ENCODE peak calls at places on chromosomes 4 and X, in eight cellular contexts. Q, H, A, O, R, I, M and J are unnamed samples.

GRCh38 chr4:38162240-38162784 is 202.1 kb downstream of the PTTG2 start:
- DNase-seq in H (no peak), R (no peak), Q (peak), M (peak), I (no peak), A (no peak), O (peak), J (no peak)

GRCh38 chrX:84735025-84735424 is 232.8 kb upstream of the HDX start:
- DNase-seq in Q (no peak), A (no peak), H (no peak), R (no peak), M (no peak), I (no peak), O (no peak), J (no peak)

GRCh38 chr4:72525938-72526337 is 43.1 kb downstream of the ADAMTS3 start:
- DNase-seq in M (no peak), Q (peak), R (peak), O (no peak), I (no peak), H (peak), A (no peak), J (no peak)

GRCh38 chr4:140158234-140159030 is 4.4 kb upstream of the MAML3 start:
- DNase-seq in A (no peak), O (no peak), H (no peak), I (no peak), Q (no peak), R (no peak), M (peak), J (no peak)

GRCh38 chr4:33160126-33160525 is 2440.0 kb downstream of the PCDH7 start:
- DNase-seq in M (peak), Q (no peak), A (no peak), R (no peak), O (no peak), I (peak), H (no peak), J (no peak)

GRCh38 chr4:100117749-100118148 is 72.5 kb downstream of the DDIT4L start:
- DNase-seq in A (no peak), O (no peak), Q (no peak), M (no peak), H (no peak), I (no peak), R (no peak), J (no peak)

GRCh38 chr4:56655627-56656345 is 25.3 kb downstream of the HOPX start:
- DNase-seq in A (no peak), Q (no peak), M (no peak), I (peak), O (no peak), H (peak), R (no peak), J (no peak)

GRCh38 chrX:142233400-142233799 is 28.3 kb upstream of the MAGEC2 start:
- DNase-seq in H (no peak), M (no peak), A (no peak), R (no peak), I (no peak), O (no peak), Q (no peak), J (no peak)

GRCh38 chr4:52058275-52058674 is 7.2 kb downstream of the SPATA18 start:
- DNase-seq in A (no peak), O (no peak), M (no peak), Q (no peak), R (no peak), H (no peak), I (no peak), J (no peak)

GRCh38 chrX:140440891-140441290 is 64.0 kb downstream of the SOX3 start:
- DNase-seq in I (peak), Q (no peak), O (no peak), R (no peak), A (no peak), M (no peak), H (no peak), J (no peak)

GRCh38 chr4:139603576-139604387 is 47.8 kb upstream of the SETD7 start:
- DNase-seq in R (no peak), O (no peak), H (no peak), Q (peak), I (peak), M (peak), A (no peak), J (no peak)

GRCh38 chrX:132226169-132226568 is 6.9 kb upstream of the RAP2C start:
- DNase-seq in A (no peak), Q (no peak), I (no peak), M (no peak), H (no peak), O (no peak), R (no peak), J (no peak)

GRCh38 chr4:41322613-41323012 is 65.9 kb downstream of the UCHL1 start:
- DNase-seq in A (no peak), I (no peak), M (no peak), O (no peak), Q (no peak), H (no peak), R (no peak), J (peak)

GRCh38 chr4:47465008-47465407 is 1.5 kb upstream of the COMMD8 start:
- DNase-seq in A (no peak), R (no peak), O (no peak), H (no peak), M (no peak), Q (no peak), I (no peak), J (no peak)